ENCODE peak calls at places on chromosomes 7 and 10, in five cellular contexts. B is cardiac fibroblast, K is OCI-LY7, A is A549, E is NCI-H2029. F is an unnamed sample.

GRCh38 chr7:93298206-93298605 is 66.0 kb downstream of the VPS50 start:
- DNase-seq in B (no peak), K (no peak), A (no peak), E (no peak), F (no peak)

GRCh38 chr10:74024600-74024999 is 26.7 kb downstream of the VCL start:
- DNase-seq in B (no peak), K (no peak), A (no peak), E (no peak), F (no peak)

GRCh38 chr10:75110006-75110632 is 1.3 kb upstream of the SAMD8 start:
- DNase-seq in B (no peak), K (no peak), A (no peak), E (no peak), F (no peak)

GRCh38 chr10:72087969-72088878 is at the start of gene SPOCK2:
- DNase-seq in B (no peak), K (peak; percentile 36), A (no peak), E (no peak), F (peak; percentile 13)

GRCh38 chr7:130219871-130220270 is 12.2 kb downstream of the SSMEM1 start:
- DNase-seq in B (no peak), K (no peak), A (no peak), E (no peak), F (peak; percentile 61)

GRCh38 chr7:41156268-41156667 is 546.6 kb downstream of the INHBA start:
- DNase-seq in B (peak; percentile 31), K (no peak), A (no peak), E (no peak), F (no peak)

GRCh38 chr7:151686826-151687225 is 167.1 kb upstream of the RHEB start:
- DNase-seq in B (peak; percentile 22), K (no peak), A (no peak), E (no peak), F (peak; percentile 32)

GRCh38 chr7:149883452-149883861 is 9.7 kb downstream of the ATP6V0E2 start:
- DNase-seq in B (peak; percentile 61), K (peak; percentile 64), A (peak; percentile 62), E (peak; percentile 15), F (peak; percentile 72)

GRCh38 chr7:76278540-76278939 is 23.9 kb upstream of the HSPB1 start:
- DNase-seq in B (peak; percentile 33), K (no peak), A (peak; percentile 70), E (no peak), F (no peak)